ENCODE peak calls at places on chromosomes 6 and 20, in six cellular contexts. Y is IMR-90, B is neuronal stem cell, M is trophoblast cell, P is H1, D is mesenchymal stem cell. R is an unnamed sample. For H3K9me3, the result is how much of the 10 kb centered on the place peaks cover.

GRCh38 chr6:129280719-129281118 is 397.8 kb downstream of the LAMA2 start:
- DNase-seq in Y (no peak), B (no peak), M (no peak), P (no peak), D (no peak), R (no peak)

GRCh38 chr20:21507275-21508229 is 6.3 kb downstream of the NKX2-2 start:
- DNase-seq in Y (no peak), B (no peak), M (no peak), P (peak), D (no peak), R (no peak)

GRCh38 chr6:42338573-42339218 is 113.0 kb downstream of the TRERF1 start:
- DNase-seq in Y (peak), B (no peak), M (no peak), P (no peak), D (peak), R (no peak)

GRCh38 chr6:41451515-41452163 is 94.5 kb upstream of the FOXP4 start:
- DNase-seq in Y (peak), B (no peak), M (no peak), P (no peak), D (no peak), R (no peak)

GRCh38 chr20:10558635-10559187 is 115.1 kb downstream of the JAG1 start:
- DNase-seq in Y (peak), B (no peak), M (no peak), P (no peak), D (peak), R (no peak)

GRCh38 chr6:158284340-158285210 is 27.7 kb upstream of the TULP4 start:
- DNase-seq in Y (peak), B (peak), M (no peak), P (no peak), D (no peak), R (peak)

GRCh38 chr20:2873747-2874041 is 413 bp downstream of the PTPRA start:
- DNase-seq in Y (peak), B (peak), M (peak), P (peak), D (peak), R (peak)

GRCh38 chr20:51542033-51542893 is at the start of gene NFATC2:
- DNase-seq in Y (no peak), B (no peak), M (no peak), P (peak), D (no peak), R (peak)

GRCh38 chr6:42140051-42140450 is 2.4 kb downstream of the C6orf132 start:
- DNase-seq in Y (no peak), B (no peak), M (no peak), P (no peak), D (peak), R (no peak)

GRCh38 chr20:56802805-56803204 is 173.7 kb downstream of the TFAP2C start:
- DNase-seq in Y (no peak), B (no peak), M (no peak), P (no peak), D (no peak), R (no peak)

GRCh38 chr6:2485116-2485515 is 239.7 kb upstream of the GMDS start:
- DNase-seq in Y (no peak), B (no peak), M (no peak), P (no peak), D (no peak), R (no peak)

GRCh38 chr20:8901237-8902025 is 167.5 kb upstream of the PLCB4 start:
- DNase-seq in Y (no peak), B (no peak), M (no peak), P (no peak), D (no peak), R (no peak)

GRCh38 chr6:43264599-43264998 is 21.3 kb downstream of the TTBK1 start:
- DNase-seq in Y (no peak), B (no peak), M (no peak), P (no peak), D (no peak), R (no peak)

GRCh38 chr6:36346486-36346885 is 9.8 kb upstream of the BNIP5 start:
- DNase-seq in Y (no peak), B (no peak), M (no peak), P (no peak), D (no peak), R (no peak)

GRCh38 chr20:57783196-57783595 is 73.4 kb upstream of the PMEPA1 start:
- DNase-seq in Y (no peak), B (no peak), M (no peak), P (no peak), D (no peak), R (peak)

GRCh38 chr20:19815553-19815991 is 57.5 kb downstream of the RIN2 start:
- DNase-seq in Y (peak), B (no peak), M (peak), P (no peak), D (peak), R (no peak)

GRCh38 chr6:87653074-87653962 is 48.7 kb downstream of the AKIRIN2 start:
- DNase-seq in Y (no peak), B (no peak), M (no peak), P (no peak), D (no peak), R (no peak)

GRCh38 chr20:15245896-15246295 is 908.5 kb upstream of the FLRT3 start:
- DNase-seq in Y (no peak), B (no peak), M (no peak), P (no peak), D (no peak), R (no peak)

GRCh38 chr6:157977176-157977804 is 4.4 kb upstream of the SYNJ2 start:
- DNase-seq in Y (no peak), B (no peak), M (no peak), P (no peak), D (no peak), R (no peak)

GRCh38 chr20:10171864-10172751 is 46.5 kb upstream of the SNAP25 start:
- DNase-seq in Y (peak), B (peak), M (no peak), P (peak), D (peak), R (peak)

GRCh38 chr20:63681609-63682142 is 14.8 kb upstream of the TNFRSF6B start:
- DNase-seq in Y (no peak), B (no peak), M (no peak), P (no peak), D (no peak), R (no peak)

GRCh38 chr6:166439366-166440091 is 56.8 kb upstream of the MPC1 start:
- DNase-seq in Y (no peak), B (no peak), M (peak), P (no peak), D (no peak), R (no peak)

GRCh38 chr20:47466704-47467459 is 34.8 kb upstream of the NCOA3 start:
- DNase-seq in Y (no peak), B (no peak), M (peak), P (no peak), D (no peak), R (no peak)

GRCh38 chr6:25053875-25054371 is 118.2 kb upstream of the RIPOR2 start:
- DNase-seq in Y (peak), B (no peak), M (no peak), P (no peak), D (peak), R (no peak)

GRCh38 chr6:15246217-15247211 is 645 bp downstream of the JARID2 start:
- DNase-seq in Y (peak), B (no peak), M (no peak), P (no peak), D (peak), R (no peak)

GRCh38 chr6:116419069-116419468 is 42.1 kb upstream of the CALHM6 start:
- DNase-seq in Y (peak), B (no peak), M (no peak), P (no peak), D (no peak), R (no peak)

GRCh38 chr20:19378057-19378456 is 165.6 kb downstream of the SLC24A3 start:
- DNase-seq in Y (no peak), B (no peak), M (no peak), P (no peak), D (no peak), R (no peak)

GRCh38 chr20:50475879-50476292 is 34.3 kb upstream of the PTPN1 start:
- DNase-seq in Y (peak), B (no peak), M (no peak), P (no peak), D (peak), R (no peak)

GRCh38 chr6:141452354-141452686 is 680.4 kb upstream of the GJE1 start:
- DNase-seq in Y (no peak), B (no peak), M (no peak), P (no peak), D (no peak), R (no peak)

GRCh38 chr6:52162940-52163908 is 23.0 kb upstream of the IL17A start:
- DNase-seq in Y (peak), B (no peak), M (no peak), P (no peak), D (peak), R (no peak)

GRCh38 chr6:25103603-25104002 is 167.8 kb upstream of the RIPOR2 start:
- DNase-seq in Y (no peak), B (no peak), M (no peak), P (no peak), D (no peak), R (no peak)

GRCh38 chr6:38510205-38510604 is 129.5 kb downstream of the BTBD9 start:
- DNase-seq in Y (peak), B (no peak), M (no peak), P (no peak), D (no peak), R (no peak)

GRCh38 chr6:158314737-158315136 is 2.5 kb downstream of the TULP4 start:
- DNase-seq in Y (no peak), B (no peak), M (no peak), P (no peak), D (no peak), R (no peak)

DNA sequence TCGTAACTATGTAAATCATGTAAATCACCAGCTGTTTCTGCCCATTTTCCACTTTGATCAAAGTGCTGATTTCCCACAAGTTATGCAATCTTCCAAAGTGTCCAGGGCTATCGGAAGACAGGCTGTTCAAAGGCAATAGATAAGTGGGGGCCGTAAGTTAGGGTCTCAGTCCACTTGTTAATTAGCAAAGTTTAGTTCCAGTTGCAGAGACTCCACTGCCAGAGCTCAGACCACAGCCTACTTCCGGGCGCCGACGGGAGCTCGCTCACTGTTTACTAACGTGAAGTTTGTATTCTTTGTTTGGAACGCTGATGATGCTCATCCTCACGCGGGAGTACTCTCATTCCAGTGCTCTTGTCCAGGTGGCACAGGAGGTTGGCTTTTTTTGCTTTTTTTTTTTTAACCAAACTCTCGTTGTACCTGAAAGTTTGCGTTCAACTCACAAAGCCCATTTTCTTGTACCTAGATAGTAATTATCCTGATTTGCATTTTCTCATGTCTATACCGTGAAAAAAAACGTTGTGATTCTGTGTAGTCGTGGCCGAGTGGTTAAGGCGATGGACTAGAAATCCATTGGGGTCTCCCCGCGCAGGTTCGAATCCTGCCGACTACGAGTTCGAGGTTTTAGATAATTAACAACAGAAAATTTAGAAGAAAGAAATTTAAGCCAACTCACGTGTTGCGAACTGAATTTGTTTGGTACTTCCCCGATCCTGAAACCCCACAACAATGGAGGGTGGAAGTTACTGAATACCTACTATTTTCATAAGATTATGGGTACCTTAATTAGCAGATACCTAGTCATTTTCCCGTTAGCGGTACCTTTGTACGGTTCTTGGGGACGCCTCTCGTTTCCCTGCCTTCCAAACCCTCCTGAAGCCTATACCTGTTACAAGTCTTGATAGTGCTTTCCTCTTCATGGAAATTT is 29.9 kb upstream of the ZNF184 start:
- DNase-seq in Y (peak), B (peak), M (peak), P (peak), D (peak), R (peak)
- H3K4ac ChIP-seq in Y (no peak), B (no peak), M (peak), P (no peak), D (no peak), R (no peak)

GRCh38 chr6:57252137-57252536 is 30.0 kb upstream of the RAB23 start:
- DNase-seq in Y (no peak), B (no peak), M (no peak), P (no peak), D (no peak), R (no peak)
- H3K9me3 ChIP-seq in Y (under half), B (under half), M (under half), P (under half), D (under half), R (under half)

GRCh38 chr20:4022386-4023350 is 7.3 kb upstream of the RNF24 start:
- DNase-seq in Y (no peak), B (no peak), M (no peak), P (no peak), D (no peak), R (peak)
- H3K4ac ChIP-seq in Y (no peak), B (no peak), M (no peak), P (no peak), D (peak), R (no peak)

DNA sequence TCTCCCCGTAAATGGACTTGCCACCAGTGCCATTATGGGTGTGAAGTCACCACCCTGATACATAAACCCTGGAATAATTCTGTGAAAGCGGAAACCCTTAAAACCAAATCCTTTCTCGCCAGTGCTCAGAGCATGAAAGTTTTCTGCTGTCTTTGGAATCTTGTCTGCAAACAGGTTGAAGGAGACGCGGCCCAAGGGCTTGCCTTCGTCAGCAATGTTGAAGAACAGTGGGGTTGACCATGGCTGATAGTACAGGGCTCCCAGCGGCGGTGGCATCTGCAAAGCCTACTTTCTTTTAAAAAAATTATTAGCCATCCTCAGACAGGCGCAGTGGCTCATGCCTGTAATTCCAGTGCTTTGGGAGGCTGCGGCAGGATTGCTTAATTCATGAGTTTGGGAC is 22.1 kb downstream of the ABHD12 start:
- DNase-seq in Y (no peak), B (no peak), M (no peak), P (no peak), D (no peak), R (no peak)
- H3K9me3 ChIP-seq in Y (under half), B (under half), M (under half), P (under half), D (under half), R (under half)

GRCh38 chr20:33687370-33687915 is 1.3 kb upstream of the E2F1 start:
- DNase-seq in Y (no peak), B (no peak), M (no peak), P (no peak), D (peak), R (no peak)

GRCh38 chr20:33686984-33687366 is 790 bp upstream of the E2F1 start:
- DNase-seq in Y (no peak), B (no peak), M (no peak), P (no peak), D (no peak), R (no peak)

GRCh38 chr20:33685328-33686007 is 717 bp downstream of the E2F1 start:
- DNase-seq in Y (no peak), B (no peak), M (no peak), P (peak), D (peak), R (peak)

GRCh38 chr20:33684533-33685327 is 1.5 kb downstream of the E2F1 start:
- DNase-seq in Y (no peak), B (no peak), M (no peak), P (no peak), D (no peak), R (peak)

DNA sequence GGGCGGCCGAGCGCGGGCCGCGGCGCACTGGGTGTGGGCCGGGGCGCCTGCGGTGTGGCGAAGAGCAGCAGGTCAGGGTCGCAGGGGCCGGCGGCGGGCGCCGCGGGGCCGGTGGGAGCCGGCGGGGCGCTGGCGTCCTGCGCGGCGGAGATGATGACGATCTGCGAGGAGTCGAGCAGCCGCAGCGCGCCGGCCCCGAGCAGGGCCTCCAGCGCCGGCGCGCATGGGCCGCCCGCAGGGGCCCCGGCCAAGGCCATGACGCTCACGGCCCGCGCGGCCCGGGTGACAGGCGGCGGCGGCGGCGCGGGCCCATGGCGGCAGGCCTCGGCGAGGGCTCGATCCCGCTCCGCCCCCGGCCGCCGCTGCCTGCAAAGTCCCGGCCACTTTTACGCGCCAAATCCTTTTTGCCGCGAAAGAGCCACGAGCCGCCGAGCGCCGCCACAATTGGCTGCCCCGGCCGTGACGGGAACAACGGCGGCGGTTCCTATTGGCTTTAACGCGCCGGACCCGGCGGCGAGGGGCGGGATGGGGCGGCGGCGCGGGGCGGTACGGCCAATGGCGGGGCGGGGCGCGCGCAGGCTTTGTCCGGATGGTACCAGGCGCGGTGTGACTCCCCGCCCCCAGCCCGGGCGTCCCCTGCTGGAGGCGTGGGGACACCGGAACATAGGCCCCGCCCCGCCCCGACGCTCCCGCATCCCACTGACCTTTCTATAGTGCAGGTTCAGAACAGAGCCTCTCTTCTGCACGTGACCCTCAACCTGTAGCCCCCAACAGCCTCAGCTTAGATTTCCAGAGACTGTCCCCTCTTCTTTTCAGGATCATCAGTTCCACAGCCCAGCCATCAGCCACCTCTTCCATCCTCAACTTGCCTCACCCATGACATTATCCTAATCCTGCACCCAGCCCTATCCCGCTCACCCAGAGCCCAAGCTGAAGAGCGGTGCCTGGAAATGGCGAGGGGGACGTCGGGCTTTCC is at the start of gene E2F1:
- DNase-seq in Y (peak), B (peak), M (peak), P (peak), D (peak), R (peak)
- H3K4ac ChIP-seq in Y (peak), B (peak), M (no peak), P (peak), D (peak), R (no peak)

DNA sequence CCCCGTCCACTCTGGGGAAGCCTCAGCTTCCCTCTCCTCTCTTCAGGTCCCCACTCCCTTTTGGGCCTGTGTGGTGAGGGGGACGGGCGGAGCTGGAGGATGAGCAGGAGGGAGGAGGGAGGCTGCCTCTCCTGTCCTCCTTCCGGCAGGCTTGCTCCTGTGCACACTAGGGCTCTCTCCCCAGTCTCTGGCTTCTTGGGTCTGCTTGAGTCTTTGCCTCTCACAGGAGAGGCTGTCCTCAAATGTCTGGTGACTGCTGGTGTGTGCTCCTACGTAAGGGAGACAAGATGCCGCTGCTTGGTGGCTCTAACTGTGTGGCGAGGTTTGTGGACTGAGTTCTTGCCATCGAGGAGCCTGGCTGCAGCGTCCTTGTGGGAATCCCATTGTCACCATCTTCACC is 8.8 kb upstream of the SMOC2 start:
- DNase-seq in Y (no peak), B (no peak), M (no peak), P (no peak), D (no peak), R (no peak)
- H3K9me3 ChIP-seq in Y (under half), B (under half), M (under half), P (under half), D (under half), R (under half)

R was measured in H9.